ENCODE peak calls at places on chromosomes 4 and X, in four cellular contexts. U is mammary epithelial cell, D is left ventricle myocardium inferior, J is ovary. V is an unnamed sample. For H3K9me3, the result is how much of the 10 kb centered on the place peaks cover.

GRCh38 chr4:148068065-148068911 is 336.4 kb downstream of the ARHGAP10 start:
- DNase-seq in U (no peak), D (no peak), J (no peak), V (peak)

GRCh38 chr4:112898357-112899141 is 150.9 kb upstream of the ANK2 start:
- DNase-seq in U (peak), D (no peak), J (no peak), V (no peak)

GRCh38 chr4:21451032-21451431 is 497.5 kb downstream of the KCNIP4 start:
- DNase-seq in U (peak), D (no peak), J (no peak), V (no peak)

GRCh38 chr4:8468746-8469535 is 28.4 kb downstream of the TRMT44 start:
- DNase-seq in U (peak), D (peak), J (peak), V (peak)

GRCh38 chr4:53932784-53933183 is 131.6 kb downstream of the CHIC2 start:
- DNase-seq in U (peak), D (no peak), J (no peak), V (no peak)

GRCh38 chr4:10118355-10119004 is 1.9 kb upstream of the WDR1 start:
- DNase-seq in U (no peak), D (no peak), J (no peak), V (no peak)

GRCh38 chr4:2771264-2771663 is 15.1 kb upstream of the TNIP2 start:
- DNase-seq in U (no peak), D (no peak), J (no peak), V (no peak)

GRCh38 chr4:20532871-20533870 is 167.1 kb upstream of the PACRGL start:
- DNase-seq in U (peak), D (no peak), J (no peak), V (no peak)

GRCh38 chr4:29970626-29971025 is 749.5 kb upstream of the PCDH7 start:
- DNase-seq in U (no peak), D (no peak), J (no peak), V (no peak)
- TF ChIP-seq CTCF in U (peak), D (no peak), J (no peak), V (no peak)

DNA sequence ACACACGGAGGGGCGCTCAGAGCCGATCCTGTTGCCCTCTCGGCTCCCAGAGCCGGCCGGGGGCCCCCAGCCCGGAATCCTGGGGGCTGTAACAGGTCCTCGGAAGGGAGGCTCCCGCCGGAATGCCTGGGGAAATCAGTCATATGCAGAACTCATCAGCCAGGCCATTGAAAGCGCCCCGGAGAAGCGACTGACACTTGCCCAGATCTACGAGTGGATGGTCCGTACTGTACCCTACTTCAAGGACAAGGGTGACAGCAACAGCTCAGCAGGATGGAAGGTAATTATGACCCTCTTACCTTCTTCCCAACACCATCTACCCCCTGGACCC is 1.0 kb downstream of the FOXO4 start:
- DNase-seq in U (no peak), D (no peak), J (no peak), V (no peak)
- H3K27ac ChIP-seq in U (no peak), D (peak), J (peak), V (peak)

GRCh38 chr4:147233-147632 is 22.9 kb downstream of the ZNF718 start:
- DNase-seq in U (no peak), D (no peak), J (no peak), V (no peak)

DNA sequence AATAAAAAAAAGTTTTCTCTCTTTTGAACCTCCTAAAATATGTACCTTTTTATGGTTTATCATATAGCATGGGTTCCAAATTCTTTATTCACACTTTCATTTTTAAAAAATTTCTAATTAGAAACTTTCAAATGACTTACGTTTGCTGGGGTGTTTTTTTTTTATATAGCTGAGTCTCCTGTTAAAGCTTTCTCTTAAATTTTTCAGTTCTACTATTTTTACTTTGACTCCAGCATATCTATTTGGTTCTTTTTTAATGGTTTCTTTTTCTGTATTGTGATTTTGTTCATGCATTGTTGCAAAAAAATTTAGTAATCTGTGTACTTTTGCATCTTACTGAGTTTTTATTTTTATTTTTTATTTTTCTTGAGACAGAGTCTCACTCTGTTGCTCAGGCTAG is 22.3 kb downstream of the ZNF718 start:
- DNase-seq in U (no peak), D (no peak), J (no peak), V (no peak)
- H3K9me3 ChIP-seq in U (under half), D (half or more), J (under half), V (under half)

DNA sequence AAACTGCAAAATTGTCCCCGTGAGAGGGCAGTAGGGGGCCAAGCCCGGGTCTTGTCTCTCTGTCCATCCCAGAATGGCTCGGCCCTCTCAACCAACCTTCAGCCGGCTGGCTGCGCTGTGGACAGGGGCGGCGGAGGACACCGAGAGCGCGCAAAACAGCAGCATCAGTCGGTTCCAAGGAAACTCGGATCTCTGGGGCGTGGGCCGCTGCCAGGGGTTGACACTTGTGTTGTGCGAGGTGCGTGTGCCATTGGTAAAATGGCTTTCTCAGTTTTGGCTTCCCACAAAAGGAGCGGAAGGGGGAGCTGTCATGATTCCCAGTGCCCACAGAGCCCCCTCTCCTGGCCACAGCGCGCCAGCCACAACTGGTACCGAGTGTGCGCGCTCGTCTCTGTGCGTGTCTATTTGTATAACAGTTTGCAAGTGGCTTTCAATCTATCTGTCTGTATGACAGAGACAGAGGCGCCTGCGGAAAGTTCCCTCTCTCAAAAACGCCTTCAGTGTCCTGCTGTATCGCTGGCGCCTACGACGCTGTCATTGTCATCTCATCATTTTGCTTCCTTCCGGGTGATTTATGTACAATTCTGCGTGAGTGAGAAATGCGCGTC is 1.9 kb downstream of the DKK2 start:
- DNase-seq in U (no peak), D (no peak), J (no peak), V (peak)
- TF ChIP-seq CTCF in U (no peak), D (no peak), J (no peak), V (no peak)

DNA sequence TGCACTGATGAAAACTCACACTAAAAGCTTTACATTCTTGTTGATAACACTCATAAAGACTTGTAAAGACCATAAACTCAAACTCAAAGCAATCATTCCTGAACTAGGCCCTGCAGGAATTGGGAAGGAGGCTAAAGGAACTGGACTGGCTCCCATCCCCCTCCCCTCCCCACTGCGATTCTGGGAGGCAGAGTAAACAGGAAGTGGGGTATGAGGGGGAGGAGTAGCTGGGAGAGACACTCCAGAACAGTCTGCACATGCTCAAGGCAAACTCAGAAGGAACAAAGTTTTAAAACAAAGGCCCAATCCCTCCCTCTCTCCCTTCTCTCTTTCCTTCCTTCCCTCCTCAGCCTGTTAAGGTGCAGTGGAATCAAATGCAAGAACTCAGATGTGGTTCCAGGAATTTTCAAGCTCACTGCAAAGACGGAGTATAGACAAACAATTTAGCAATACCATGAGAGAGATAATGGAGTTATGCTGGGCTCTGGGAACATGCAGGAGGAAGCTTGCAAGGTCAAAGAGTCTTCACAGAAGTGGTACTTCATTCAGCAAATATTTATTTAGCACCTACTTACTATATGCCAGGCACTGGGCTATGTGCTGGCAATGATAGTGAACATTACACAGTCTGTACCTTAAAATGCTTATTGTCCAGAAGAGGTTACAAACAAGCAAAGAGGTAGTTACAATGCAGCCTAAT is 15.9 kb downstream of the MID1IP1 start:
- DNase-seq in U (no peak), D (peak), J (peak), V (no peak)
- H3K27ac ChIP-seq in U (no peak), D (peak), J (no peak), V (no peak)

DNA sequence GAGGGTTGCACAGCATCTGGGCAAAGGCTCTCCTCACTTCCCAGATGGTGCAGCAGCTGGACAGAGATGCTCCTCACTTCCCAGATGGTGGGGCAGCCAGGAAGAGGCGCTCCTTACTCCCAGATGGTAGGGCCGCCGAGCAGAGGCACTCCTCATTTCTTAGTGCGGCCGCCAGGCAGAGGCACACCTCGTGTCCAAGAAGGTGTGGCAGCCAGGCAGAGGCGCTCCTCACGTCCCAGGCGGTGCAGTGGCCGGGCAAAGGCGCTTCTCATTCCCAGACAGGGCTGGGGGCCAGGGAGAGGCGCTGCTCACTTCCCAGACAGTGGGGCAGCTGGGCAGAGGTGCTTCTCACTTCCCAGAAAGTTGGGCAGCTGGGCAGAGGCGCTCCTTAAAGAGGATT is 48.8 kb downstream of the ZNF732 start:
- DNase-seq in U (no peak), D (no peak), J (no peak), V (no peak)
- H3K9me3 ChIP-seq in U (half or more), D (half or more), J (under half), V (under half)